ENCODE peak calls at places on chromosomes 2 and 18, in seven cellular contexts. R, L, J, I, P, Y and E are unnamed samples.

GRCh38 chr2:189657867-189658266 is 3.4 kb upstream of the ASNSD1 start:
- DNase-seq in R (peak), Y (peak), J (no peak), L (peak), I (peak), P (no peak), E (peak)

GRCh38 chr18:12048010-12048826 is 45.4 kb upstream of the ANKRD62 start:
- DNase-seq in R (no peak), L (no peak), I (no peak), J (no peak), Y (no peak), P (no peak), E (no peak)

GRCh38 chr2:39737661-39738060 is 41.4 kb downstream of the THUMPD2 start:
- DNase-seq in Y (no peak), P (peak), R (no peak), L (peak), I (peak), J (peak), E (peak)

GRCh38 chr18:63339920-63340484 is 20.4 kb upstream of the BCL2 start:
- DNase-seq in P (peak), Y (peak), R (no peak), L (no peak), I (peak), J (peak), E (peak)

GRCh38 chr18:55420665-55420964 is 167.4 kb downstream of the TCF4 start:
- DNase-seq in Y (peak), L (no peak), J (no peak), R (no peak), I (no peak), P (no peak), E (no peak)

GRCh38 chr2:170428868-170429267 is 250.9 kb downstream of the MYO3B start:
- DNase-seq in Y (no peak), R (no peak), L (no peak), I (no peak), P (no peak), J (peak), E (no peak)

GRCh38 chr2:64608867-64609228 is 44.9 kb downstream of the SERTAD2 start:
- DNase-seq in Y (peak), J (no peak), L (no peak), R (no peak), P (no peak), I (no peak), E (no peak)

GRCh38 chr2:47003641-47004427 is 88.2 kb upstream of the MCFD2 start:
- DNase-seq in L (no peak), J (peak), R (no peak), Y (peak), P (no peak), I (no peak), E (no peak)

GRCh38 chr2:64273524-64274398 is 129.5 kb upstream of the PELI1 start:
- DNase-seq in L (no peak), P (peak), R (peak), I (peak), Y (peak), J (peak), E (peak)

GRCh38 chr2:54704688-54705605 is 18.5 kb upstream of the EML6 start:
- DNase-seq in I (peak), Y (peak), L (no peak), P (peak), R (peak), J (peak), E (peak)

GRCh38 chr2:38421274-38422056 is 44.4 kb upstream of the ATL2 start:
- DNase-seq in P (no peak), L (no peak), Y (no peak), I (no peak), J (no peak), R (no peak), E (no peak)

GRCh38 chr2:213187833-213188532 is 36.6 kb upstream of the IKZF2 start:
- DNase-seq in J (peak), L (peak), P (no peak), Y (no peak), R (peak), I (peak), E (peak)

GRCh38 chr2:121200011-121200347 is 85.0 kb downstream of the TFCP2L1 start:
- DNase-seq in J (no peak), I (no peak), P (no peak), L (no peak), R (no peak), Y (no peak), E (no peak)

GRCh38 chr2:172440795-172441194 is 13.4 kb downstream of the ITGA6 start:
- DNase-seq in P (no peak), I (no peak), Y (no peak), L (no peak), R (no peak), J (peak), E (no peak)

GRCh38 chr2:41489638-41490037 is 558.2 kb upstream of the PKDCC start:
- DNase-seq in P (no peak), L (no peak), I (no peak), J (no peak), R (no peak), Y (no peak), E (no peak)

GRCh38 chr2:219289537-219290361 is 10.6 kb downstream of the DNAJB2 start:
- DNase-seq in J (peak), I (peak), L (peak), P (peak), R (no peak), Y (peak), E (peak)

GRCh38 chr18:26307161-26307773 is 81.0 kb downstream of the TAF4B start:
- DNase-seq in R (peak), L (no peak), I (peak), Y (peak), P (peak), J (peak), E (peak)

GRCh38 chr2:227881866-227882517 is 10.6 kb downstream of the DAW1 start:
- DNase-seq in I (no peak), P (peak), J (peak), Y (peak), L (no peak), R (no peak), E (peak)

GRCh38 chr18:33606621-33607020 is 28.6 kb downstream of the ASXL3 start:
- DNase-seq in Y (peak), I (no peak), R (no peak), L (no peak), P (no peak), J (no peak), E (no peak)

GRCh38 chr2:69771461-69771860 is 29.5 kb downstream of the ANXA4 start:
- DNase-seq in L (no peak), Y (no peak), R (no peak), I (no peak), J (no peak), P (peak), E (peak)

GRCh38 chr2:223084873-223085272 is 32.9 kb downstream of the KCNE4 start:
- DNase-seq in J (no peak), I (no peak), L (no peak), R (no peak), Y (no peak), P (peak), E (no peak)

GRCh38 chr18:8616026-8616401 is 6.8 kb downstream of the RAB12 start:
- DNase-seq in L (no peak), Y (no peak), P (no peak), R (no peak), I (no peak), J (peak), E (no peak)

DNA sequence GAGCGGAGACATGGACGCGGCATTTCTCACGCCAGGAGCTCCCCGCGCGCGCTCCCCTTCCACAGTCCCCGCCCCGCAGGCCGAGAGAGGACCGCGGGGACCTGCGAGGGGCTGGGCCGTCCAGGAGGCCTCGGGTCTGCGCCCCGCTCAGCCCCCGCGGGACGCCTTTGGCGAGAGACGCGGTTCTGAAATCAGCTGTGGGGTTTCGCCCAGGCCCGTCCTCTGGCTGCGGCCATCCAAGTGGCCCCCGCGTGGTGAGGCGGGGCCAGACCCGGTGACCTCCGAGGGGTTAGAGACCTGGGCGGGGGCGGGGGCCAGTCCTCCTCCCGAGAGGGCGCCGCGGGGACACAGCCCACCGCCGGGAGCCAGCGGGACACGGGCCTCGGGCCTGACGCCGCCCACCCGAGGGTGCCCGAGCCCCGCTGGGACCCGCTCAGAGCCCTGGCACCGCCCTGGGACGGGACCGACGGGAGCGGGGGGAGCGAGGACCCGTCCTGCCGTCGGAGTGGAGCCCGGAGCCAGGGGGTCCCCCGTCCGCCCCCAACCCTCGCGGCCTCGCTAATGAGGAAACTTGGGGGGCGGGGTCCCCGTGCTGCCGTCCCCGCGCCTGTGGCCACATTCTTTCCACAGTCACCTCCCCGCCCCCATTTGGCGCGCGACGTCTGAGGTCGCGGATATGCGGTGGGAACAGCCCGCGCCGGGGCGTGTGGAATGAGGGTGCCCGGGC is 6.1 kb upstream of the SALL3 start:
- DNase-seq in Y (no peak), R (no peak), I (no peak), P (no peak), J (no peak), L (no peak), E (no peak)
- H3K4me3 ChIP-seq in Y (no peak), R (no peak), I (no peak), P (no peak), J (no peak), L (no peak), E (no peak)

GRCh38 chr2:233061591-233062446 is 1.7 kb downstream of the INPP5D start:
- DNase-seq in R (peak), L (no peak), P (no peak), I (peak), J (peak), Y (peak), E (no peak)
- TF ChIP-seq CTCF in R (peak), L (no peak), P (no peak), I (peak), J (peak), Y (peak), E (peak)

DNA sequence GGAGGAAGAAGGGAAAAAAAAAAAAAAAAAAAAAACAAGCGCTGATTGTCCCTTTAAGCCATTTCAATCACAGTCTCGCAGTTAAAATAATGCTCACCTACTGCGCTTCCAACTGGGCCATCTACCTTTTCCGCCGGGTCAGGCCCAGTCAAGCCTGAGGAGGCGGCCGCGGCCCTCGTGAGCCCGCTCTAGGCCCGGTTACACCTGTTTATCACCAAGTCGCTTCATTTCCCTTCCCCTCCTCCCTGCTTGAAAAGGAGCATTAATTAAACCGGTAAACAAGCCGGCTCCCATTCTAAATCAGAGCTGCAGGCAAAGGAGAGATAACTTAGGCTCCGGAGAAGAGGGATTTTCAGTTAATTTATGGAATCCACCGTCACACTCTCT is 140.2 kb upstream of the SIX3 start:
- DNase-seq in L (no peak), Y (no peak), R (no peak), J (no peak), I (no peak), P (no peak), E (no peak)
- H3K4me3 ChIP-seq in L (no peak), Y (no peak), R (no peak), J (no peak), I (no peak), P (no peak), E (no peak)

GRCh38 chr2:218230882-218231281 is 13.9 kb downstream of the ARPC2 start:
- DNase-seq in Y (peak), R (peak), I (peak), J (peak), L (no peak), P (peak), E (peak)
- TF ChIP-seq CTCF in Y (peak), R (peak), I (peak), J (peak), L (no peak), P (peak), E (no peak)

GRCh38 chr2:217766356-217766755 is 236.4 kb downstream of the TNS1 start:
- DNase-seq in J (no peak), I (no peak), Y (no peak), R (no peak), P (no peak), L (no peak), E (no peak)
- H3K4me3 ChIP-seq in J (no peak), I (no peak), Y (no peak), R (no peak), P (no peak), L (no peak), E (no peak)

GRCh38 chr2:96163415-96163767 is 18.2 kb upstream of the DUSP2 start:
- DNase-seq in J (no peak), Y (no peak), L (no peak), P (no peak), R (no peak), I (no peak), E (no peak)

GRCh38 chr2:96161785-96162367 is 16.6 kb upstream of the DUSP2 start:
- DNase-seq in R (no peak), J (no peak), Y (no peak), L (no peak), I (no peak), P (no peak), E (no peak)

GRCh38 chr2:96167407-96168013 is 22.3 kb upstream of the DUSP2 start:
- DNase-seq in R (no peak), L (no peak), P (no peak), J (no peak), Y (no peak), I (no peak), E (no peak)

GRCh38 chr2:96163768-96164429 is 18.7 kb upstream of the DUSP2 start:
- DNase-seq in L (no peak), Y (peak), P (no peak), R (no peak), J (no peak), I (no peak), E (no peak)

DNA sequence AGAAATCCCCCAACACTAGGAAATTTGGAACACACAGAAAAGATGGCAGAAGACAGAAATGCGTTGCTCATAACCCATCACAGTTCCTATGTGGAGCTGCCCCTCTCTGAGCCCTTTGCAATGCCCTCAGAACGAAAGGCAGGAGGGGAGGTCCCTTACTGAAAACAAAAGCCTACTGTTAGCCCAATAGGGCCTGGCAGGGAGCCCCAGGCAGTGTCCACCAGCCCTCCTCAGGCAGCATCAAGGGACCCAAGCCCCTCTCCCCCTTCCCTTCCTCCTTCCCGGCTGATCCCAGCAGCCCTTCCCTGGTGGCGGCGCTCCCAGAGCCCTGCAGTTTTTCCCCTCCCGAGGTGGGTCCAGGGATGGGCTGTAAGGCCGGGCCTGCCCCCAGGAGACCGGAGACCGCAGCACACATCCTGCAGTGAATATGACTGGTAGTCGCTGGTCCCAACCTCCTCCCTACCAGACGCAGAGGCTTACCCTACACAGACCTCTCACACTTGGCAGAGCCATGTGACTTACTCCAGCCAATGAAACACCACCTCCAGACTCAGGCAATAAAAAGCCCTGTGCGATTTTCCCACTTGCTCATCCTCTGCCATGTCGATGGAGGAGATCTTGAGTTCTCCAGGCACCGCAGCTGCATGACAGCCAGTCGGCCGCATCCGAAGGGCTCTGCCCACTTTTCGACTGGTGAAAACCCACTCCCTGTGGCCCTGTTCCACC is 19.4 kb upstream of the DUSP2 start:
- DNase-seq in J (no peak), I (no peak), R (no peak), Y (no peak), L (no peak), P (no peak), E (no peak)
- TF ChIP-seq CTCF in J (no peak), I (no peak), R (no peak), Y (no peak), L (no peak), P (no peak), E (no peak)

DNA sequence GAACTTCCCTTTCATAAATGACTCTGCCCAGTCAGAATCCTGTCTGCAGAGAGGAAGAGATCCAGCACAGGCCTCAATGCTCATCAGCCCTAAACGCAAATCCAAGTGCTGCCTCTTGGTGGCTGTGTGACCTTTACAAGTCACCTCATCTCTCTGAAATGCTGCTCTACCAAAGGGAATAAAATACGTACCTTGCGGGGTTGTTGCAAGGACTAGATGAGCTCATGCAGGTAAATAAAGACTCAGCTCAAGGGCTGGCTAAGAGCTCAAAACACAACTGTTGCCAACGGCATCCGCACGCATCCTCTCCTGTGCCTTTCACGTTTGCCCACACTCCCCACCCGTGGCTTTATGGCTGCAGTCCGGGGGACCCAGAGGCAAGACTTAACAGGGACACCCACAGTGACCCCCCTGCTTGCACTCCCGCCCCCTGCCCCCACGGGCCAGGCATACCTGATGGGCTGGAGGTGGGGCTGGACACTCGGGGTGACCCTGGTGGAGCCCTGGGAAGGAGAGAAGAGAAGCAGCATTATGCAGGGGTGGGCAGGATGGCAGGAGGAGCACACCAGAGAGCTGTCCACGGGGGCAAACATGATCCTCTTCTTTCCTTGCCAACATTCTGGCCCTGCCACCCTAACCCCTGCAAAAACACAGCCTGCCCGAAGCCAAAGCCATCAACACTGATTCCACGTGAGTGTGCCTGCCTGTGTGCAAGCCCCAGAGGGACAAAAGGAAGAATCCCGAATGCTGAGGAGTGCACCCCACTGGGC is 102.6 kb downstream of the TNS1 start:
- DNase-seq in J (peak), I (no peak), L (no peak), P (no peak), Y (peak), R (peak), E (no peak)
- H3K4me3 ChIP-seq in J (no peak), I (no peak), L (no peak), P (no peak), Y (no peak), R (no peak), E (no peak)

GRCh38 chr2:66577331-66578041 is 142.6 kb downstream of the MEIS1 start:
- DNase-seq in I (no peak), J (no peak), Y (no peak), P (peak), L (no peak), R (no peak), E (peak)

GRCh38 chr2:66574701-66575624 is 140.0 kb downstream of the MEIS1 start:
- DNase-seq in Y (peak), J (peak), I (peak), P (peak), R (peak), L (no peak), E (peak)

GRCh38 chr2:66573866-66574265 is 138.9 kb downstream of the MEIS1 start:
- DNase-seq in J (no peak), R (no peak), I (no peak), P (no peak), Y (no peak), L (no peak), E (peak)

GRCh38 chr2:66576381-66577330 is 141.7 kb downstream of the MEIS1 start:
- DNase-seq in Y (no peak), P (peak), I (peak), J (peak), R (peak), L (no peak), E (peak)

DNA sequence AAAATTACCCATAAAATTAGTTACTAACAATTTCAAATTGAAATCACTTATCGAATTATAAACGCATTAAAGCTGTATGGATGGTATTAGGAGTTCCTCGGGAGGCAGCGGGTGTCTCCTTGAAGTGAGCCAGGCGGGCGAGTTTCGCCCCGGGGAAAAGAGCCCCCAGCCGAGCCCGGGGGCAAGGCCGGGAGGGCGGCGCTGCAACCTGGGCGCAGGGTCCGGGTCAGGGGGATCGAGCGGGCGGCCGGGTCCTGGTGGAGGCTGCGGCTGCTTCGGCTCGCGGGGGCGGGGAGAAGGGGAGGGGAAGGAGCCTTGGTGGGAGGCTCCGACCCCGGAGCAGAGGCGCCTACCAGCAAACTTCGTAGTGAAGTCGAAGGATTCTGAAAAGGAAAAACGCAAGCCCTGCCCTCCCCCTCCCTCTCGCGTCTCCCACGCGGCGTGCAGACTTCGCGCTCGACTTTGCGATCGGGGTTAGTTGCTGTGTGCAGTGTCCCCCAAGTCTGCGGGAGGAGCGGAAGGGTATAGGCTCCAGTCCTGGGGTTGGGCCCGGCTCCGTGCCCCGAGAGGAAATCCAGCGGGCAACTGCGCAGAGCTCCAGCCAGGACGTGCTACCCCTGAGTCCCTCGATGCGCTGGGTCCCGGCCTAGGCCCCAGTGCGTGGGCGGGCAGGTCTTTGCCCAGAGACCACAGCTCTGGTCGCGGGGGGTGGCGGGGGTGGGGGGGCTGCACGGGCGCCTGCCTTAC is 140.9 kb downstream of the MEIS1 start:
- DNase-seq in I (peak), L (no peak), R (peak), Y (no peak), J (no peak), P (peak), E (peak)
- TF ChIP-seq CTCF in I (no peak), L (no peak), R (no peak), Y (no peak), J (no peak), P (no peak), E (no peak)